ENCODE peak calls at places on chromosomes 4 and X, in six cellular contexts. L is fibroblast of lung, I is neuronal stem cell, X is K562, N is astrocyte, F is H1. D is an unnamed sample.

GRCh38 chrX:131853440-131853839 is 169.7 kb upstream of the STK26 start:
- DNase-seq in L (no peak), I (no peak), X (no peak), N (no peak), F (no peak), D (no peak)

GRCh38 chrX:9807355-9808182 is 21.3 kb downstream of the SHROOM2 start:
- DNase-seq in L (no peak), I (no peak), X (no peak), N (no peak), F (no peak), D (no peak)

GRCh38 chr4:157115613-157116340 is 39.8 kb downstream of the GLRB start:
- DNase-seq in L (peak; percentile 67), I (no peak), X (no peak), N (peak; percentile 84), F (no peak), D (peak; percentile 19)

GRCh38 chr4:2648159-2648814 is 107.8 kb downstream of the TNIP2 start:
- DNase-seq in L (no peak), I (no peak), X (no peak), N (no peak), F (no peak), D (no peak)

GRCh38 chr4:21948347-21949072 is at the start of gene KCNIP4:
- DNase-seq in L (peak; percentile 27), I (peak; percentile 63), X (no peak), N (peak; percentile 22), F (no peak), D (no peak)

GRCh38 chrX:140091276-140091886 is 126.1 kb upstream of the CXorf66 start:
- DNase-seq in L (no peak), I (peak; percentile 31), X (peak; percentile 48), N (no peak), F (no peak), D (no peak)

GRCh38 chr4:21593268-21594002 is 355.1 kb downstream of the KCNIP4 start:
- DNase-seq in L (no peak), I (no peak), X (no peak), N (peak; percentile 1), F (no peak), D (no peak)

GRCh38 chr4:177464026-177464425 is 21.8 kb upstream of the AGA start:
- DNase-seq in L (no peak), I (no peak), X (no peak), N (peak; percentile 45), F (no peak), D (no peak)

GRCh38 chrX:139869796-139870195 is 63.1 kb downstream of the ATP11C start:
- DNase-seq in L (no peak), I (no peak), X (no peak), N (no peak), F (no peak), D (no peak)

GRCh38 chr4:74114234-74114633 is 15.2 kb upstream of the CXCL2 start:
- DNase-seq in L (peak; percentile 42), I (no peak), X (no peak), N (peak; percentile 82), F (no peak), D (peak; percentile 49)

GRCh38 chr4:7323872-7324650 is 110.7 kb downstream of the PSAPL1 start:
- DNase-seq in L (no peak), I (no peak), X (peak; percentile 9), N (no peak), F (no peak), D (no peak)

GRCh38 chr4:7326306-7326692 is 108.4 kb downstream of the PSAPL1 start:
- DNase-seq in L (no peak), I (no peak), X (no peak), N (no peak), F (no peak), D (no peak)

GRCh38 chr4:7326693-7327340 is 107.9 kb downstream of the PSAPL1 start:
- DNase-seq in L (no peak), I (no peak), X (no peak), N (no peak), F (no peak), D (no peak)

GRCh38 chr4:7324651-7325121 is 110.0 kb downstream of the PSAPL1 start:
- DNase-seq in L (no peak), I (no peak), X (no peak), N (no peak), F (no peak), D (no peak)

GRCh38 chr4:7325541-7325940 is 109.2 kb downstream of the PSAPL1 start:
- DNase-seq in L (no peak), I (no peak), X (no peak), N (no peak), F (no peak), D (no peak)
- H3K27ac ChIP-seq in L (no peak overlapping the region), I (no peak overlapping the region), X (no peak overlapping the region), N (no peak overlapping the region), F (no peak overlapping the region), D (no peak overlapping the region)

DNA sequence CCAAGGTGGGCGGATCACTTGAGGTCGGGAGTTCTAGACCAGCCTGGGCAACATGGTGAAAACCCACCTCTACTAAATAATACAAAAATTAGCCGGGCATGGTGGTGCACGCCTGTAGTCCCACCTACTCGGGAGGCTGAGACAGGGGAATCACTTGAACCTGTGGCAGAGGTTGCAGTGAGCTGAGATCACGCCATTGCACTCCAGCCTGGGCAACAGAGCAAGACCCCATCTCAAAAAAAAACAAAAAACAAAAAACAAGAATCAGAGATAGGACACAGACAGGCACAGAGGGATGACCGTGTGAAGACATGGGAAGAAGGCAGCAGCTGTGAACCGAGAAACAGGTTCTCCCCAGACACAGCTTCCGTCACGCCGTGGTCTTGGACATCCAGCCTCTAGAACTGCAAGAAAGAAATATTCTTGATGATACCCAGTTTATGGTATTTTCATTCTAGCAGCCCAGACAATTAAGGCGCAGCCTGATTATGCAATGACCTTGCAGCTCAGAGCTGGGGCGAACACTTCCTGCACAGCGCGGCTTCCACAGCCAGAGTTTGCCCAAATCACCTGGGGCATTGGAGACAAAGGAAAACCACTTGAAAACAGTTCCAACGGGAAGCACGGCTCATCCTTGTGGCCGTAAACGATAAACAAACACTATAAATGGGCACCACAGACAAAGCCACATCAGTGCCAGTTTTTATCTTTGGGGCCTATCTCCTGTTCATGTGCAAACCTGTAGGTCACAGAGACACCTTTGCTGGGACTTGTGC is 4.2 kb upstream of the ARSD start:
- DNase-seq in L (no peak), I (no peak), X (no peak), N (no peak), F (no peak), D (no peak)
- H3K4me2 ChIP-seq in L (no peak overlapping the region), I (no peak overlapping the region), X (no peak overlapping the region), N (no peak overlapping the region), F (no peak overlapping the region), D (peak overlapping the region; percentile 60)

DNA sequence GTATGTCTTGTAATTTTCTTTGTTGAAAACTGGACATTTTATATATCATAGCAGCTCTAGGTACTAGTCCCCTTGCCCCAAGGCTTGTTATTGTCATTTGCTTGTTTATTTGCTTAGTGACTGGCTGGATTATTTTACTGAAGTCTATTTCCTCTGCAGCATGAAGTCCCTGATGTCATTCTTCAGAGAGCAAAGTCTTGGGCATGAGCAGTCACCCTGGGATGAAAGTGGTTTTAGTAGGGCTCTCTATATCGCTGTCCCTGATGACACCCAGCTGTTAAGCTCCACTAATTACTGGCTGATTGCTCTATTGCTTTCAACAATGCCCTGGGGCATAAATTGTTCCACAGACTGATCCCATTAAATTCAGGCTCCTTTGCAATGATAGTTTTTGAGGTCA is 113.5 kb upstream of the USP9X start:
- DNase-seq in L (peak; percentile 9), I (no peak), X (no peak), N (no peak), F (no peak), D (no peak)
- H2AFZ ChIP-seq in L (no peak overlapping the region), I (no peak overlapping the region), X (no peak overlapping the region), N (no peak overlapping the region), F (no peak overlapping the region), D (no peak overlapping the region)

GRCh38 chrX:95945528-95945927 is 739.1 kb upstream of the DIAPH2 start:
- DNase-seq in L (peak; percentile 55), I (no peak), X (no peak), N (no peak), F (no peak), D (no peak)
- H3K27ac ChIP-seq in L (no peak overlapping the region), I (no peak overlapping the region), X (no peak overlapping the region), N (no peak overlapping the region), F (no peak overlapping the region), D (no peak overlapping the region)

DNA sequence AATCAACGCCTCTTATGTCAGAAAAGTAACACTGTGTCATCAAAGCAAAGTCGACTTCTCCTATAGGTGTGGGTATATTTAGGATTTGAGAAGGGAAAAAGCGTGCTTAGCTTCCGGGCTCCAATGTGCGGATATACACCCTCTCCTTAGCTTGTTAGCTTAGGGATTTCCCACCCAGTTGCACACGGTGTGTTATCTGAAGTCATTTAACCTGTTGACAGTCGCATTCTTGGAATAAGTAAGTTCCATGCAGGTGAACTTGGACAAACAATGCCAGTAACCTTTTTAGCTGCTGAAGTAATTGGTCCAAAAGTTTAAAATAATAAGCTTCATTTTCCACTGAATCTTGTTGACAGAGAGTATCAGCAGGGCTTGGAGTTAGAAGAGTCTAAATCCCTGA is 113.7 kb downstream of the SHROOM3 start:
- DNase-seq in L (no peak), I (no peak), X (no peak), N (no peak), F (no peak), D (no peak)
- H3K4me2 ChIP-seq in L (no peak overlapping the region), I (no peak overlapping the region), X (no peak overlapping the region), N (no peak overlapping the region), F (no peak overlapping the region), D (no peak overlapping the region)

D was measured in keratinocyte.